ENCODE peak calls at places on chromosomes 12 and 14, in ten cellular contexts. V is HCT116, F is IMR-90, M is HepG2, B is upper lobe of left lung, R is K562, W is testis, G is uterus, K is stomach, A is endothelial cell of umbilical vein. J is an unnamed sample.

GRCh38 chr14:27371868-27372267 is 774.0 kb upstream of the NOVA1 start:
- DNase-seq in V (no peak), F (no peak), M (no peak), B (no peak), R (no peak), W (no peak), G (no peak), K (no peak), A (no peak), J (no peak)

GRCh38 chr14:68140111-68140741 is 320.6 kb downstream of the RAD51B start:
- DNase-seq in V (peak; percentile 95), F (peak; percentile 99), M (peak; percentile 64), B (no peak), R (no peak), W (peak; percentile 27), G (peak; percentile 64), K (peak; percentile 38), A (peak; percentile 86), J (no peak)

GRCh38 chr14:64478634-64479250 is 13.4 kb downstream of the AKAP5 start:
- DNase-seq in V (no peak), F (peak; percentile 37), M (no peak), B (no peak), R (no peak), W (no peak), G (no peak), K (no peak), A (peak; percentile 60), J (no peak)

GRCh38 chr14:99907761-99908652 is 114.8 kb downstream of the EML1 start:
- DNase-seq in V (no peak), F (no peak), M (no peak), B (no peak), R (no peak), W (no peak), G (no peak), K (no peak), A (no peak), J (no peak)

GRCh38 chr14:80213602-80214001 is 2.3 kb upstream of the DIO2 start:
- DNase-seq in V (peak; percentile 16), F (peak; percentile 59), M (peak; percentile 47), B (no peak), R (no peak), W (peak; percentile 72), G (no peak), K (peak; percentile 41), A (peak; percentile 39), J (no peak)

GRCh38 chr12:124637586-124637985 is 70.2 kb upstream of the NCOR2 start:
- DNase-seq in V (no peak), F (no peak), M (no peak), B (no peak), R (no peak), W (no peak), G (no peak), K (peak; percentile 45), A (no peak), J (peak; percentile 49)

GRCh38 chr14:40122978-40123648 is 690.9 kb upstream of the FBXO33 start:
- DNase-seq in V (peak; percentile 8), F (no peak), M (no peak), B (no peak), R (no peak), W (no peak), G (no peak), K (no peak), A (no peak), J (no peak)

GRCh38 chr12:67957383-67957782 is 31.9 kb upstream of the IFNG-AS1 start:
- DNase-seq in V (no peak), F (no peak), M (no peak), B (no peak), R (no peak), W (no peak), G (no peak), K (no peak), A (no peak), J (no peak)

DNA sequence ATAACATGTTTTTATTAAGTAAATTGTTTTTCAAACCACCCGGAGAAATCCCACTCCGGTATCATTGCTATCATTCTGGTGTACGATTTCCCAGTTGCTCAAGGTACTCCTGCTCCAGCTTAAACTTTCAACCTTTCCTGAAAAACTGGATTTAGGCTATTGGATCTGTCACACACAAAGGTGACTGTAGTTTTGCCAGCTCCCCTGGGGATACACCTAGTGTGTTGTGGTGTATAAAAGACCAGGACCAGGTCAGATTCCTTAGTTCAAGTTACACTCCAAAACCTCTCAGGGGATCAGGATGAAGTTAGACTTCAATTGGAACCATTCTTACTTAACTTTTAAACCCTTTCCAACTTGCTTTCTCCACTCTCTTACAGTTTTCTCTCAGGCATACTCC is 303.9 kb downstream of the NOVA1 start:
- DNase-seq in V (no peak), F (no peak), M (no peak), B (no peak), R (no peak), W (no peak), G (no peak), K (no peak), A (no peak), J (no peak)
- TF ChIP-seq POLR2A in V (no peak), F (no peak), M (no peak), B (no peak), R (no peak), W (no peak), G (no peak), K (no peak), A (no peak), J (no peak)

GRCh38 chr12:96465896-96466295 is 23.5 kb upstream of the CFAP54 start:
- DNase-seq in V (no peak), F (no peak), M (no peak), B (no peak), R (no peak), W (no peak), G (no peak), K (no peak), A (no peak), J (no peak)

GRCh38 chr12:96457191-96457930 is 32.0 kb upstream of the CFAP54 start:
- DNase-seq in V (peak; percentile 37), F (no peak), M (no peak), B (no peak), R (no peak), W (no peak), G (no peak), K (no peak), A (peak; percentile 28), J (no peak)

GRCh38 chr12:96466939-96467751 is 22.2 kb upstream of the CFAP54 start:
- DNase-seq in V (no peak), F (peak; percentile 71), M (no peak), B (no peak), R (no peak), W (no peak), G (no peak), K (no peak), A (peak; percentile 64), J (no peak)

GRCh38 chr12:96462571-96463280 is 26.7 kb upstream of the CFAP54 start:
- DNase-seq in V (no peak), F (no peak), M (no peak), B (no peak), R (no peak), W (no peak), G (no peak), K (no peak), A (no peak), J (no peak)
- H3K4me1 ChIP-seq in V (peaks cover 16% of the 10 kb centered on the region), F (no peaks in the 10 kb centered on the region), M (no peaks in the 10 kb centered on the region), B (peaks cover 4% of the 10 kb centered on the region), R (no peaks in the 10 kb centered on the region), W (no peaks in the 10 kb centered on the region), G (no peaks in the 10 kb centered on the region), K (no peaks in the 10 kb centered on the region), A (peaks cover 12% of the 10 kb centered on the region), J (no peaks in the 10 kb centered on the region)

GRCh38 chr14:103528158-103528511 is 861 bp upstream of the TRMT61A start:
- DNase-seq in V (no peak), F (no peak), M (no peak), B (peak; percentile 56), R (no peak), W (peak; percentile 70), G (no peak), K (peak; percentile 49), A (no peak), J (no peak)

GRCh38 chr14:103528512-103529382 is at the start of gene TRMT61A:
- DNase-seq in V (peak; percentile 62), F (peak; percentile 92), M (peak; percentile 92), B (peak; percentile 92), R (peak; percentile 95), W (peak; percentile 92), G (peak; percentile 89), K (peak; percentile 92), A (peak; percentile 49), J (peak; percentile 89)

GRCh38 chr14:103526247-103526913 is 2.6 kb upstream of the TRMT61A start:
- DNase-seq in V (no peak), F (no peak), M (no peak), B (no peak), R (no peak), W (no peak), G (no peak), K (no peak), A (no peak), J (no peak)

GRCh38 chr14:103526914-103527248 is 2.1 kb upstream of the TRMT61A start:
- DNase-seq in V (no peak), F (no peak), M (no peak), B (no peak), R (no peak), W (no peak), G (no peak), K (no peak), A (no peak), J (no peak)

DNA sequence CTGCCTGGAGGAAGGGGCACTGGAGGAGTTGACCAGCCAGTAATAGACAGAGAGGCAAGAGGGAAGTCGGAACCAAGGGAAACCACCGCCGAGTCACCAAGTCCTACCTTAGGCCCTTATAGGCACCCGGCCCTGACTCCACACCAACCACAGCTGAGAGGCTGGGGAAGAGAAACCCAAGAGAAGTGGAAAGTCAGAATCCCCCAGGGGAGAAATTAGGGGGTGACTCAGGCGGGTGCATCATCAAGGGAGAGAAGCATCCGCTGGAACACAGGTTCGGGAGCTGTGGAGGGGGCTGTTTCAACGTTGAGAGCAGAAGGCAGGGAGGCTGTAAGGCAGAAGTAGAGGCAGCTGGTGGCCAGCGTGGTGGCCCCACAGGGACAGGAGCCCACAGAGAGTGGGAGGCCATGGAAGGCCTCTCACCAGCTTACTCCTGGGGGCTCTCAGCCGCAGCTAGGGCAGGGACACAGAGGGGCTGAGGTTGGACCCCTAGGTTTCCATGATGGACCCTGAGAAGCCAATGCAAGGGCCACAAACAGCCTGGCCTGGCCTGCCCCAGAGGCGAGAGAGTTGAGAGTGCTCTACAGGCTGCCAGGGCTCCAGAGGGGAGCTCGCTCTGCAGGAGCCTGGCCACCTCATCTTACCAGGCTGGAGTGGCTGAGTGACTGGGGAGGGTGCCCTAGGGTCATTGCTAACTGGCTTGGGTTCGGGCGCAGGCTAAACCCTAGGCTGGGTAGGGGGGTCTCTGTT is 1.4 kb upstream of the TRMT61A start:
- DNase-seq in V (no peak), F (no peak), M (no peak), B (no peak), R (no peak), W (no peak), G (peak; percentile 20), K (no peak), A (no peak), J (no peak)
- H3K27ac ChIP-seq in V (peak overlapping the region; percentile 55), F (no peak overlapping the region), M (peak overlapping the region; percentile 89), B (peak overlapping the region; percentile 93), R (peak overlapping the region; percentile 86), W (peak overlapping the region; percentile 71), G (peak overlapping the region; percentile 96), K (peak overlapping the region; percentile 95), A (no peak overlapping the region), J (peak overlapping the region; percentile 90)

DNA sequence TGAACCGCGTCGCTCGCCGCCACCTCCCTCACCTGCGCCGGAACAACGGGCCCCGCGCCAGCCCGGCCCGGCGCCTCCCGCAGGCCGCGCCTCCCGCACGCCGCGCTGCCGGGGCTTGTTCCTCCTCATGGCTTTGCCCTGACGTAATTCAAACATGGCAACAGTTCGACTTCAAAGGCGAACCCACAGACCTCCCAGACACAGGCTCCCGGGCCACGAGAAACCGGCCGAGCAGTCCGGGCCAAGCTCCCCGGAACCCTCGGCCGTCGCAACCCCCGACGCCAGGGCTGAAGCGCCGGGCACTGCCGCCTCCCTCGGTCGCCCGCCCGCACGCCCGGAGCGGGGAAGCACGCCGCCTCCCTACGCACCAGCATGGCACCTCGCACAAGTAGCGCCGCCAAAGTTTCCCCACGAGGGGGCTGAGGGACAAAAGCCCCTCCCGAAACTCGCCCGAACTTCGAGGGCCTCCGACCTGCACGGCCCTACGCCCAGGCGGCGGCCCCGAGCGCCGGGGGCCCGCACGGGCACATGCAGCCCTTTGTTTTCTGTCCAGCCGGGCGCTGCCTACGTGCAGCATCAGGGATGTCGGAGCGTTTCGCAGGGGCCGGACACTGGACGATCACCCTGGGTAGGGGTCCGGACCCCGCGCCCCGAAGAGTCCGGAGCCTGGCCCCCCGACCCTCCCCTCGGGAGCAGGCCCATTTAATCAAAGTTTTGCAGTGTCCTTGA is 1.7 kb downstream of the SINHCAF start:
- DNase-seq in V (peak; percentile 63), F (peak; percentile 73), M (peak; percentile 78), B (peak; percentile 84), R (peak; percentile 60), W (peak; percentile 76), G (peak; percentile 72), K (peak; percentile 83), A (peak; percentile 83), J (peak; percentile 16)
- TF ChIP-seq POLR2A in V (no peak), F (no peak), M (peak; percentile 76), B (no peak), R (peak; percentile 34), W (no peak), G (peak; percentile 70), K (no peak), A (no peak), J (peak; percentile 19)

J was measured in gastrocnemius medialis.